ENCODE peak calls at places on chromosomes 13 and 19, in nine cellular contexts. H is OCI-LY7; U is stimulated activated CD4-positive, alpha-beta T cell treated with anti-CD3 and anti-CD28 coated beads, Interleukin-2, amount 100 ng/mL, for 24 hours; F is effector memory CD8-positive, alpha-beta T cell; N is activated CD4-positive, alpha-beta T cell treated with anti-CD3 and anti-CD28 coated beads, Interleukin-2, amount 50 U/mL, for 48 hours; B is HCT116; X is left lung; M is NCI-H2171 treated with DMSO at 0.1 percent for 48 hours; I is T-cell. A is an unnamed sample.
A peak's percentile ranks its signal among the peaks of the same experiment; 100 is the strongest.

GRCh38 chr19:12670159-12670928 is 3.7 kb downstream of the WDR83 start:
- DNase-seq in B (no peak), F (no peak), M (no peak), H (no peak), X (no peak), I (no peak), N (no peak), U (no peak), A (no peak)

GRCh38 chr13:37448072-37448471 is 150.5 kb downstream of the POSTN start:
- DNase-seq in X (no peak), F (no peak), B (no peak), N (no peak), H (no peak), M (no peak), I (no peak), U (no peak), A (no peak)

GRCh38 chr19:6733338-6734095 is 3.9 kb downstream of the GPR108 start:
- DNase-seq in B (no peak), M (no peak), I (no peak), U (no peak), H (peak; percentile 45), N (peak; percentile 34), F (no peak), X (no peak), A (no peak)

GRCh38 chr19:13339869-13340268 is 166.4 kb downstream of the CACNA1A start:
- DNase-seq in N (no peak), U (no peak), B (no peak), M (peak; percentile 32), H (no peak), I (no peak), F (no peak), X (no peak), A (no peak)

GRCh38 chr13:27125357-27126282 is 46.0 kb downstream of the USP12 start:
- DNase-seq in H (no peak), U (no peak), I (no peak), B (no peak), F (no peak), N (no peak), M (no peak), X (no peak), A (no peak)

GRCh38 chr13:31790992-31791391 is 51.7 kb downstream of the RXFP2 start:
- DNase-seq in M (no peak), N (no peak), B (no peak), H (no peak), F (no peak), I (no peak), X (no peak), U (no peak), A (no peak)

GRCh38 chr19:16571283-16571682 is 932 bp downstream of the SLC35E1 start:
- DNase-seq in B (no peak), U (no peak), H (peak; percentile 22), M (peak; percentile 21), X (no peak), F (no peak), I (no peak), N (no peak), A (no peak)

GRCh38 chr19:47541507-47541906 is 26.6 kb upstream of the NAPA start:
- DNase-seq in N (no peak), F (peak; percentile 59), X (no peak), M (no peak), B (no peak), I (peak; percentile 46), U (no peak), H (no peak), A (peak; percentile 67)

GRCh38 chr13:44969858-44970484 is 19.3 kb downstream of the NUFIP1 start:
- DNase-seq in M (peak; percentile 54), X (no peak), F (no peak), U (no peak), B (peak; percentile 26), N (no peak), I (no peak), H (peak; percentile 32), A (peak; percentile 28)

A was measured in CD4-positive, alpha-beta memory T cell.